ENCODE peak calls at places on chromosomes 5 and 9, in five cellular contexts. One of them, this sample, is unnamed.

GRCh38 chr9:135471751-135472640 is 7.6 kb upstream of the PPP1R26 start:
- DNase-seq in heart right ventricle: no peak
- DNase-seq in amygdala: no peak
- DNase-seq in CD8-positive, alpha-beta T cell: no peak
- DNase-seq in fibroblast of gingiva: no peak
- DNase-seq in this sample: no peak

GRCh38 chr9:126788631-126789349 is 16.1 kb upstream of the ZBTB43 start:
- DNase-seq in CD8-positive, alpha-beta T cell: no peak
- DNase-seq in heart right ventricle: no peak
- DNase-seq in fibroblast of gingiva: peak; percentile 34
- DNase-seq in amygdala: no peak
- DNase-seq in this sample: no peak

GRCh38 chr5:35859101-35859661 is 2.5 kb downstream of the IL7R start:
- DNase-seq in CD8-positive, alpha-beta T cell: peak; percentile 49
- DNase-seq in heart right ventricle: no peak
- DNase-seq in fibroblast of gingiva: peak; percentile 32
- DNase-seq in amygdala: no peak
- DNase-seq in this sample: no peak

GRCh38 chr5:53576674-53577073 is 16.2 kb downstream of the NDUFS4 start:
- DNase-seq in fibroblast of gingiva: no peak
- DNase-seq in CD8-positive, alpha-beta T cell: no peak
- DNase-seq in amygdala: no peak
- DNase-seq in heart right ventricle: no peak
- DNase-seq in this sample: no peak

GRCh38 chr9:98401140-98402025 is 145.9 kb upstream of the TBC1D2 start:
- DNase-seq in CD8-positive, alpha-beta T cell: no peak
- DNase-seq in fibroblast of gingiva: no peak
- DNase-seq in heart right ventricle: no peak
- DNase-seq in amygdala: no peak
- DNase-seq in this sample: no peak

GRCh38 chr5:62720036-62720441 is 141.4 kb downstream of the LRRC70 start:
- DNase-seq in fibroblast of gingiva: no peak
- DNase-seq in amygdala: no peak
- DNase-seq in CD8-positive, alpha-beta T cell: no peak
- DNase-seq in heart right ventricle: no peak
- DNase-seq in this sample: no peak

GRCh38 chr9:68955281-68955680 is 58.6 kb downstream of the PRKACG start:
- DNase-seq in heart right ventricle: no peak
- DNase-seq in amygdala: no peak
- DNase-seq in CD8-positive, alpha-beta T cell: no peak
- DNase-seq in fibroblast of gingiva: no peak
- DNase-seq in this sample: no peak

GRCh38 chr5:107208867-107209266 is 461.9 kb downstream of the EFNA5 start:
- DNase-seq in fibroblast of gingiva: no peak
- DNase-seq in CD8-positive, alpha-beta T cell: no peak
- DNase-seq in heart right ventricle: no peak
- DNase-seq in amygdala: no peak
- DNase-seq in this sample: no peak

GRCh38 chr5:154565123-154565522 is 87.1 kb upstream of the HAND1 start:
- DNase-seq in CD8-positive, alpha-beta T cell: no peak
- DNase-seq in amygdala: no peak
- DNase-seq in fibroblast of gingiva: no peak
- DNase-seq in heart right ventricle: no peak
- DNase-seq in this sample: no peak

GRCh38 chr5:97425511-97425910 is 242.5 kb upstream of the RIOK2 start:
- DNase-seq in CD8-positive, alpha-beta T cell: no peak
- DNase-seq in heart right ventricle: no peak
- DNase-seq in amygdala: no peak
- DNase-seq in fibroblast of gingiva: no peak
- DNase-seq in this sample: no peak

GRCh38 chr5:134545070-134545868 is 19.8 kb downstream of the JADE2 start:
- DNase-seq in heart right ventricle: peak; percentile 71
- DNase-seq in fibroblast of gingiva: no peak
- DNase-seq in amygdala: no peak
- DNase-seq in CD8-positive, alpha-beta T cell: peak; percentile 30
- DNase-seq in this sample: no peak

GRCh38 chr9:81826541-81826906 is 101.7 kb upstream of the SPATA31D4 start:
- DNase-seq in fibroblast of gingiva: no peak
- DNase-seq in heart right ventricle: peak; percentile 71
- DNase-seq in amygdala: peak; percentile 87
- DNase-seq in CD8-positive, alpha-beta T cell: no peak
- DNase-seq in this sample: peak; percentile 31

This sample was measured in hypothalamus.